ENCODE peak calls at places on chromosomes 11 and 22, in nine cellular contexts. One of them, this sample, is unnamed. For H3K4me1, the result is how much of the 10 kb centered on the place peaks cover.

GRCh38 chr22:44248926-44249325 is 63.8 kb downstream of the SHISAL1 start:
- DNase-seq in GM23338: no peak
- DNase-seq in SK-N-SH: no peak
- DNase-seq in MM.1S: no peak
- DNase-seq in neural progenitor cell: no peak
- DNase-seq in HCT116: no peak
- DNase-seq in OCI-LY7: no peak
- DNase-seq in PC-3: peak
- DNase-seq in hepatocyte: no peak
- DNase-seq in this sample: no peak

GRCh38 chr11:94762208-94762607 is 5.9 kb upstream of the AMOTL1 start:
- DNase-seq in MM.1S: peak
- DNase-seq in GM23338: peak
- DNase-seq in SK-N-SH: no peak
- DNase-seq in HCT116: peak
- DNase-seq in PC-3: peak
- DNase-seq in hepatocyte: no peak
- DNase-seq in neural progenitor cell: no peak
- DNase-seq in OCI-LY7: peak
- DNase-seq in this sample: peak

GRCh38 chr11:46640034-46640788 is 22.9 kb downstream of the ATG13 start:
- DNase-seq in PC-3: no peak
- DNase-seq in GM23338: no peak
- DNase-seq in MM.1S: no peak
- DNase-seq in OCI-LY7: no peak
- DNase-seq in SK-N-SH: no peak
- DNase-seq in hepatocyte: peak
- DNase-seq in HCT116: no peak
- DNase-seq in neural progenitor cell: no peak
- DNase-seq in this sample: no peak

GRCh38 chr11:10181811-10182210 is 112.2 kb downstream of the SBF2 start:
- DNase-seq in neural progenitor cell: no peak
- DNase-seq in OCI-LY7: peak
- DNase-seq in MM.1S: peak
- DNase-seq in HCT116: peak
- DNase-seq in PC-3: peak
- DNase-seq in hepatocyte: peak
- DNase-seq in SK-N-SH: peak
- DNase-seq in GM23338: peak
- DNase-seq in this sample: peak

GRCh38 chr11:33620423-33621120 is 80.1 kb downstream of the C11orf91 start:
- DNase-seq in OCI-LY7: no peak
- DNase-seq in hepatocyte: no peak
- DNase-seq in GM23338: no peak
- DNase-seq in HCT116: no peak
- DNase-seq in PC-3: peak
- DNase-seq in neural progenitor cell: no peak
- DNase-seq in MM.1S: no peak
- DNase-seq in SK-N-SH: peak
- DNase-seq in this sample: peak

GRCh38 chr22:49997221-49997599 is 15.4 kb downstream of the IL17REL start:
- DNase-seq in PC-3: no peak
- DNase-seq in neural progenitor cell: no peak
- DNase-seq in HCT116: no peak
- DNase-seq in OCI-LY7: no peak
- DNase-seq in GM23338: no peak
- DNase-seq in SK-N-SH: no peak
- DNase-seq in MM.1S: no peak
- DNase-seq in hepatocyte: peak
- DNase-seq in this sample: no peak

GRCh38 chr11:2885017-2885675 is 429 bp downstream of the CDKN1C start:
- DNase-seq in PC-3: peak
- DNase-seq in SK-N-SH: peak
- DNase-seq in MM.1S: peak
- DNase-seq in HCT116: no peak
- DNase-seq in hepatocyte: peak
- DNase-seq in OCI-LY7: no peak
- DNase-seq in neural progenitor cell: peak
- DNase-seq in GM23338: peak
- DNase-seq in this sample: peak

GRCh38 chr11:18578975-18579598 is 9.4 kb downstream of the UEVLD start:
- DNase-seq in SK-N-SH: no peak
- DNase-seq in OCI-LY7: no peak
- DNase-seq in neural progenitor cell: no peak
- DNase-seq in MM.1S: no peak
- DNase-seq in GM23338: peak
- DNase-seq in HCT116: no peak
- DNase-seq in PC-3: peak
- DNase-seq in hepatocyte: peak
- DNase-seq in this sample: no peak

GRCh38 chr11:848988-849824 is 6.6 kb downstream of the TSPAN4 start:
- DNase-seq in hepatocyte: peak
- DNase-seq in OCI-LY7: peak
- DNase-seq in neural progenitor cell: peak
- DNase-seq in SK-N-SH: peak
- DNase-seq in GM23338: peak
- DNase-seq in HCT116: no peak
- DNase-seq in PC-3: no peak
- DNase-seq in MM.1S: peak
- DNase-seq in this sample: no peak

GRCh38 chr11:111376453-111376871 is 2.6 kb downstream of the POU2AF1 start:
- DNase-seq in MM.1S: peak
- DNase-seq in HCT116: no peak
- DNase-seq in hepatocyte: no peak
- DNase-seq in GM23338: no peak
- DNase-seq in SK-N-SH: no peak
- DNase-seq in PC-3: peak
- DNase-seq in OCI-LY7: no peak
- DNase-seq in neural progenitor cell: no peak
- DNase-seq in this sample: no peak

GRCh38 chr11:113979427-113979826 is 4.5 kb downstream of the HTR3A start:
- DNase-seq in MM.1S: no peak
- DNase-seq in PC-3: no peak
- DNase-seq in OCI-LY7: no peak
- DNase-seq in GM23338: no peak
- DNase-seq in SK-N-SH: no peak
- DNase-seq in hepatocyte: no peak
- DNase-seq in HCT116: no peak
- DNase-seq in neural progenitor cell: no peak
- DNase-seq in this sample: no peak

GRCh38 chr11:134120921-134121526 is 52.2 kb downstream of the JAM3 start:
- DNase-seq in neural progenitor cell: no peak
- DNase-seq in GM23338: no peak
- DNase-seq in hepatocyte: no peak
- DNase-seq in PC-3: no peak
- DNase-seq in MM.1S: no peak
- DNase-seq in SK-N-SH: peak
- DNase-seq in OCI-LY7: no peak
- DNase-seq in HCT116: no peak
- DNase-seq in this sample: peak

GRCh38 chr11:110071197-110071596 is 22.0 kb upstream of the ZC3H12C start:
- DNase-seq in GM23338: no peak
- DNase-seq in neural progenitor cell: no peak
- DNase-seq in HCT116: no peak
- DNase-seq in hepatocyte: no peak
- DNase-seq in MM.1S: no peak
- DNase-seq in SK-N-SH: no peak
- DNase-seq in OCI-LY7: no peak
- DNase-seq in PC-3: no peak
- DNase-seq in this sample: no peak

GRCh38 chr11:67452141-67452952 is at the start of gene GPR152:
- DNase-seq in MM.1S: no peak
- DNase-seq in PC-3: no peak
- DNase-seq in HCT116: no peak
- DNase-seq in SK-N-SH: no peak
- DNase-seq in OCI-LY7: no peak
- DNase-seq in GM23338: no peak
- DNase-seq in neural progenitor cell: no peak
- DNase-seq in hepatocyte: no peak
- DNase-seq in this sample: no peak

GRCh38 chr22:50185384-50186087 is at the start of gene TRABD:
- DNase-seq in GM23338: peak
- DNase-seq in SK-N-SH: peak
- DNase-seq in HCT116: peak
- DNase-seq in PC-3: peak
- DNase-seq in OCI-LY7: peak
- DNase-seq in hepatocyte: peak
- DNase-seq in MM.1S: peak
- DNase-seq in neural progenitor cell: peak
- DNase-seq in this sample: peak

GRCh38 chr22:19783531-19784395 is 23.2 kb downstream of the TBX1 start:
- DNase-seq in hepatocyte: no peak
- DNase-seq in neural progenitor cell: no peak
- DNase-seq in OCI-LY7: no peak
- DNase-seq in MM.1S: no peak
- DNase-seq in HCT116: no peak
- DNase-seq in SK-N-SH: no peak
- DNase-seq in GM23338: no peak
- DNase-seq in PC-3: no peak
- DNase-seq in this sample: no peak

GRCh38 chr11:93487032-93487483 is 56.1 kb downstream of the SMCO4 start:
- DNase-seq in PC-3: no peak
- DNase-seq in hepatocyte: peak
- DNase-seq in OCI-LY7: no peak
- DNase-seq in HCT116: no peak
- DNase-seq in neural progenitor cell: no peak
- DNase-seq in SK-N-SH: no peak
- DNase-seq in MM.1S: no peak
- DNase-seq in GM23338: no peak
- DNase-seq in this sample: no peak

DNA sequence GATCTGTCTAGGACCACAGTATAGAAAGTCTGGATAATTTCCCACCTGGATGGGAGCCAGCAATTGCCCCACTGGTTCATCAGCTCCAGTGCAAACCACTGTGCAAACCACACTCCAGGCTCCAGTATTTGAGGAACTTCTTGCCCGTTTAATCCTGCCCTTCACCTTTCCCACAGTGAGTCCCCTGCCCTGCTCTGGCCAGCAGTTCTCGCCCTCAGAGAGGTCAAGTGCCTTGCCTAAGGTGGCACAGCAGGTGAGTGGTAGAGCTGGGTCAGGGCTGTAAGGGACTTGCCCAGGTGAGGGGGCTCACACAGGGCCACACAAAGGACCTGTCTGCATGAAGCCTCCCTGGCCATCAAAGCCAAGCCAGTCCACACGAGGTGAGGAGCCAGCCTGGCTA is 24.1 kb downstream of the MS4A10 start:
- DNase-seq in GM23338: no peak
- DNase-seq in OCI-LY7: no peak
- DNase-seq in MM.1S: no peak
- DNase-seq in SK-N-SH: no peak
- DNase-seq in neural progenitor cell: no peak
- DNase-seq in hepatocyte: no peak
- DNase-seq in PC-3: no peak
- DNase-seq in HCT116: no peak
- DNase-seq in this sample: no peak
- H3K4me1 ChIP-seq in GM23338: under half
- H3K4me1 ChIP-seq in OCI-LY7: under half
- H3K4me1 ChIP-seq in MM.1S: under half
- H3K4me1 ChIP-seq in SK-N-SH: under half
- H3K4me1 ChIP-seq in neural progenitor cell: under half
- H3K4me1 ChIP-seq in hepatocyte: under half
- H3K4me1 ChIP-seq in PC-3: under half
- H3K4me1 ChIP-seq in HCT116: under half
- H3K4me1 ChIP-seq in this sample: under half

GRCh38 chr22:39229075-39229474 is 15.7 kb downstream of the PDGFB start:
- DNase-seq in PC-3: no peak
- DNase-seq in MM.1S: no peak
- DNase-seq in OCI-LY7: no peak
- DNase-seq in HCT116: no peak
- DNase-seq in SK-N-SH: no peak
- DNase-seq in neural progenitor cell: no peak
- DNase-seq in hepatocyte: no peak
- DNase-seq in GM23338: no peak
- DNase-seq in this sample: no peak
- TF ChIP-seq EZH2phosphoT487 in PC-3: no peak
- TF ChIP-seq EZH2phosphoT487 in MM.1S: no peak
- TF ChIP-seq EZH2phosphoT487 in OCI-LY7: no peak
- TF ChIP-seq EZH2phosphoT487 in HCT116: no peak
- TF ChIP-seq EZH2phosphoT487 in SK-N-SH: no peak
- TF ChIP-seq EZH2phosphoT487 in neural progenitor cell: no peak
- TF ChIP-seq EZH2phosphoT487 in hepatocyte: no peak
- TF ChIP-seq EZH2phosphoT487 in GM23338: no peak
- TF ChIP-seq EZH2phosphoT487 in this sample: no peak

DNA sequence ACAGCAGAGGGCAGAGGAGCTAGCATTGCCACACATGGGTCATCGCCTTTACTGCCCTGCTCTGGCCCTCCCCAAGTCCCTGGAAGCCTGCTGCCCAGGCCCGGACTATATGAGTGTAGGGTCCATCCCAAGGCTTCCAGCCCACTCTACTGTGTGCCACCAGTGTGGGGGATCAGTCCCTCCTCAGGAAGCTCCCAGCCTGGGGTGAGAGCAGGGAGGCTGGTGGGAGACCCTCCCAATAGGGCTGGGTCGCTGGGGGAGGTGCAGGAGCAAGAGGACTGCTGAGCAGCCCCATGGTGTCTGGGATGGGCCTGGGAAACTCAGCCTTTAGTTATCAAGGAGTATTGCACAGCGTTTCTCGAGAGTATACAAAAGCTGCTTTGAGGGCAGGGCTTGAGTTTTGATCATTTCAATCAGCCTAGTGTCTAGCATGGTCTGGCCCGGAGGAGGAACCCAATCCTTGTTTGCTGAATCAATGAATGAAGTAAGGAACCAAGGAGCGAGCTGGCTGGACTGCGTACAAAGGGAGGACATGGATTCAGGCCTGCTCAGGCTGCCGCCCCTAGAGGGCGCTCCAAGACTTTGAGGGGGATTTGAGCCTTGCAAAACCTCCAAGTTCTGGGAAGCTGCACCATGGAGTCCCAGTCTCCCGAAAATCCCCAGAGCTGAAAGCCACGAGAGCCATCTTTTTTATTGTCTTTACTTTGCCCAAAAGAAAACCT is 89.0 kb upstream of the PARVA start:
- DNase-seq in PC-3: peak
- DNase-seq in HCT116: peak
- DNase-seq in OCI-LY7: peak
- DNase-seq in GM23338: peak
- DNase-seq in SK-N-SH: peak
- DNase-seq in neural progenitor cell: peak
- DNase-seq in MM.1S: peak
- DNase-seq in hepatocyte: peak
- DNase-seq in this sample: peak
- H3K4me1 ChIP-seq in PC-3: half or more
- H3K4me1 ChIP-seq in HCT116: under half
- H3K4me1 ChIP-seq in OCI-LY7: under half
- H3K4me1 ChIP-seq in GM23338: under half
- H3K4me1 ChIP-seq in SK-N-SH: under half
- H3K4me1 ChIP-seq in neural progenitor cell: under half
- H3K4me1 ChIP-seq in MM.1S: under half
- H3K4me1 ChIP-seq in hepatocyte: under half
- H3K4me1 ChIP-seq in this sample: half or more

DNA sequence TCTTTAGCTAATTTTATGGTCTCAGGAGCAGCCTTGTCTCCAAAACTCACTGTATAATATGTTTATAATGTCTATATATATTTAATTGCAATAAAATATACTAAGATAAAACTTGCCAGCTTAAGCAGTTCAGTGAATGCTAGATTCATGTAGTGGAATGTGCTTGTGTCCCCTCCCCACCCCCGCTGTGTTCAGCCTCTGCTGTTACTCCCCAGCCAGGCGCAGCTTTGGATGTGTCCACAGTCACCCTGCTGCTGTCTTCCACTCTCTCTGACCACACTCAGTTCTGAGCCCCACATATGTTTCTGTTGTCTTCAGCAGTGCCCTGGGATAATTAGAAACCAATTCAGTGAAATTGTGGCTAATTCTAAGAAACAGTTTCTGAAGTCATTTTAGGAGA is 52.2 kb downstream of the PPFIA1 start:
- DNase-seq in neural progenitor cell: peak
- DNase-seq in PC-3: no peak
- DNase-seq in SK-N-SH: no peak
- DNase-seq in hepatocyte: no peak
- DNase-seq in MM.1S: no peak
- DNase-seq in HCT116: no peak
- DNase-seq in OCI-LY7: no peak
- DNase-seq in GM23338: peak
- DNase-seq in this sample: no peak
- TF ChIP-seq EZH2phosphoT487 in neural progenitor cell: no peak
- TF ChIP-seq EZH2phosphoT487 in PC-3: no peak
- TF ChIP-seq EZH2phosphoT487 in SK-N-SH: no peak
- TF ChIP-seq EZH2phosphoT487 in hepatocyte: no peak
- TF ChIP-seq EZH2phosphoT487 in MM.1S: no peak
- TF ChIP-seq EZH2phosphoT487 in HCT116: no peak
- TF ChIP-seq EZH2phosphoT487 in OCI-LY7: no peak
- TF ChIP-seq EZH2phosphoT487 in GM23338: no peak
- TF ChIP-seq EZH2phosphoT487 in this sample: no peak